ENCODE peak calls at places on chromosomes 13 and 19, in ten cellular contexts. B is neural crest cell; R is stimulated activated CD4-positive, alpha-beta T cell treated with anti-CD3 and anti-CD28 coated beads, Interleukin-12 subunit alpha, Interleukin-12 subunit beta, amount 100 ng/mL, for 4 hours; U is AG08396; I is kidney tubule cell; W is mucosa of gallbladder; X is activated CD4-positive, alpha-beta T cell treated with anti-CD3 and anti-CD28 coated beads, Interleukin-2, amount 50 U/mL, for 24 hours; S is NCI-H524 treated with DMSO at 0.1 percent for 48 hours; Q is Peyer's patch; Y is A172. K is an unnamed sample.

GRCh38 chr19:35357867-35358573 is at the start of gene FFAR3:
- DNase-seq in Q (no peak), I (no peak), W (peak; percentile 32), R (no peak), X (no peak), U (no peak), S (peak; percentile 26), Y (no peak), B (no peak), K (peak; percentile 21)

GRCh38 chr13:36343766-36344165 is 2.4 kb downstream of the SPART start:
- DNase-seq in I (no peak), S (no peak), Q (no peak), R (no peak), X (no peak), Y (no peak), B (no peak), U (no peak), W (no peak), K (no peak)

GRCh38 chr19:43532571-43532961 is 422 bp upstream of the ZNF575 start:
- DNase-seq in S (no peak), B (peak; percentile 14), I (no peak), U (no peak), W (no peak), Y (no peak), Q (peak; percentile 82), R (no peak), X (no peak), K (no peak)

GRCh38 chr13:20121154-20121515 is 39.7 kb downstream of the GJA3 start:
- DNase-seq in X (no peak), S (no peak), Q (no peak), I (peak; percentile 33), Y (no peak), W (no peak), U (no peak), R (no peak), B (no peak), K (no peak)

GRCh38 chr13:95355491-95355890 is 54.2 kb upstream of the ABCC4 start:
- DNase-seq in Q (no peak), X (no peak), S (peak; percentile 42), U (peak; percentile 37), R (no peak), B (no peak), Y (peak; percentile 45), I (peak; percentile 42), W (no peak), K (no peak)

GRCh38 chr19:49468746-49469447 is 5.1 kb upstream of the FLT3LG start:
- DNase-seq in U (no peak), X (no peak), Y (peak; percentile 94), W (peak; percentile 48), S (peak; percentile 65), B (no peak), I (peak; percentile 10), R (no peak), Q (no peak), K (peak; percentile 92)

GRCh38 chr13:57666131-57666530 is 34.6 kb downstream of the PCDH17 start:
- DNase-seq in I (no peak), U (no peak), B (no peak), X (no peak), S (no peak), Q (no peak), R (no peak), Y (no peak), W (no peak), K (no peak)

GRCh38 chr13:21330126-21330861 is 128.8 kb downstream of the ZDHHC20 start:
- DNase-seq in X (no peak), R (no peak), W (no peak), Q (no peak), Y (no peak), S (no peak), B (no peak), U (no peak), I (no peak), K (peak; percentile 58)

GRCh38 chr13:85031771-85032170 is 767.4 kb downstream of the SLITRK6 start:
- DNase-seq in R (no peak), W (no peak), Q (no peak), Y (peak; percentile 2), S (no peak), B (no peak), X (no peak), U (no peak), I (no peak), K (no peak)

GRCh38 chr19:51441410-51442390 is 16.6 kb downstream of the SIGLEC8 start:
- DNase-seq in R (peak; percentile 75), U (no peak), S (no peak), Q (no peak), B (no peak), W (no peak), Y (peak; percentile 8), X (peak; percentile 67), I (peak; percentile 18), K (peak; percentile 97)